ENCODE peak calls at places on chromosomes 5 and 9, in six cellular contexts. H is GM12891, Z is sigmoid colon, Q is transverse colon, A is stomach, M is HCT116. K is an unnamed sample.

GRCh38 chr5:80369521-80369920 is 38.3 kb upstream of the ZFYVE16 start:
- DNase-seq in H (no peak), Z (no peak), Q (no peak), A (no peak), M (no peak), K (no peak)

GRCh38 chr9:107637421-107638420 is 148.2 kb upstream of the KLF4 start:
- DNase-seq in H (no peak), Z (peak; percentile 99), Q (peak; percentile 80), A (peak; percentile 68), M (no peak), K (peak; percentile 85)

GRCh38 chr5:43145071-43145470 is 24.4 kb downstream of the ZNF131 start:
- DNase-seq in H (no peak), Z (no peak), Q (no peak), A (no peak), M (no peak), K (no peak)

GRCh38 chr9:128494108-128494742 is 10.3 kb upstream of the GLE1 start:
- DNase-seq in H (no peak), Z (peak; percentile 74), Q (peak; percentile 58), A (peak; percentile 42), M (no peak), K (no peak)

GRCh38 chr5:173764321-173765029 is 123.7 kb upstream of the CPEB4 start:
- DNase-seq in H (no peak), Z (peak; percentile 91), Q (peak; percentile 61), A (peak; percentile 84), M (peak; percentile 94), K (peak; percentile 86)

GRCh38 chr5:169805527-169805934 is 168.5 kb downstream of the DOCK2 start:
- DNase-seq in H (peak; percentile 30), Z (no peak), Q (no peak), A (no peak), M (no peak), K (no peak)

GRCh38 chr9:136806631-136807201 is 1.0 kb upstream of the RABL6 start:
- DNase-seq in H (peak; percentile 7), Z (peak; percentile 65), Q (peak; percentile 4), A (no peak), M (no peak), K (no peak)

GRCh38 chr5:115296130-115296997 is at the start of gene CCDC112:
- DNase-seq in H (peak; percentile 75), Z (peak; percentile 89), Q (peak; percentile 90), A (peak; percentile 87), M (peak; percentile 69), K (peak; percentile 85)

GRCh38 chr5:32390819-32391591 is 53.5 kb downstream of the ZFR start:
- DNase-seq in H (no peak), Z (no peak), Q (no peak), A (no peak), M (peak; percentile 7), K (no peak)

GRCh38 chr5:54792611-54793404 is 192.6 kb downstream of the ESM1 start:
- DNase-seq in H (no peak), Z (no peak), Q (no peak), A (peak; percentile 58), M (no peak), K (peak; percentile 56)

GRCh38 chr5:74864823-74865222 is 1.4 kb downstream of the FAM169A start:
- DNase-seq in H (no peak), Z (no peak), Q (no peak), A (no peak), M (no peak), K (no peak)

GRCh38 chr9:36831381-36832231 is 202.5 kb downstream of the PAX5 start:
- DNase-seq in H (no peak), Z (no peak), Q (no peak), A (no peak), M (no peak), K (no peak)

GRCh38 chr5:103307470-103307869 is 48.9 kb downstream of the MACIR start:
- DNase-seq in H (no peak), Z (no peak), Q (no peak), A (no peak), M (no peak), K (no peak)

GRCh38 chr9:112754578-112754977 is 4.0 kb downstream of the SNX30 start:
- DNase-seq in H (no peak), Z (no peak), Q (no peak), A (no peak), M (peak; percentile 49), K (no peak)

GRCh38 chr5:178542455-178542854 is 47.7 kb downstream of the COL23A1 start:
- DNase-seq in H (no peak), Z (no peak), Q (no peak), A (no peak), M (no peak), K (no peak)

GRCh38 chr5:108093186-108093585 is 288.7 kb downstream of the FBXL17 start:
- DNase-seq in H (no peak), Z (no peak), Q (no peak), A (no peak), M (peak; percentile 6), K (no peak)

GRCh38 chr5:172772112-172772906 is 1.3 kb upstream of the DUSP1 start:
- DNase-seq in H (peak; percentile 68), Z (peak; percentile 98), Q (peak; percentile 95), A (peak; percentile 95), M (no peak), K (peak; percentile 93)

GRCh38 chr9:35306281-35306680 is 144.5 kb downstream of the UNC13B start:
- DNase-seq in H (no peak), Z (no peak), Q (no peak), A (no peak), M (no peak), K (no peak)

GRCh38 chr5:159441441-159441840 is 111.2 kb upstream of the IL12B start:
- DNase-seq in H (no peak), Z (no peak), Q (no peak), A (no peak), M (peak; percentile 15), K (no peak)

GRCh38 chr5:169706758-169707450 is 69.8 kb downstream of the DOCK2 start:
- DNase-seq in H (no peak), Z (no peak), Q (no peak), A (no peak), M (no peak), K (no peak)

GRCh38 chr5:61933787-61934626 is 372.0 kb upstream of the KIF2A start:
- DNase-seq in H (no peak), Z (no peak), Q (peak; percentile 58), A (peak; percentile 58), M (peak; percentile 34), K (no peak)

GRCh38 chr5:107376546-107377276 is 294.0 kb downstream of the EFNA5 start:
- DNase-seq in H (no peak), Z (no peak), Q (no peak), A (no peak), M (no peak), K (no peak)

GRCh38 chr5:38853753-38854470 is 8.1 kb downstream of the OSMR start:
- DNase-seq in H (no peak), Z (no peak), Q (no peak), A (no peak), M (peak; percentile 51), K (no peak)

GRCh38 chr9:36499156-36499886 is 73.4 kb upstream of the MELK start:
- DNase-seq in H (no peak), Z (no peak), Q (no peak), A (no peak), M (no peak), K (no peak)

GRCh38 chr5:145484195-145484594 is 350.9 kb downstream of the PRELID2 start:
- DNase-seq in H (no peak), Z (no peak), Q (no peak), A (no peak), M (peak; percentile 78), K (no peak)

DNA sequence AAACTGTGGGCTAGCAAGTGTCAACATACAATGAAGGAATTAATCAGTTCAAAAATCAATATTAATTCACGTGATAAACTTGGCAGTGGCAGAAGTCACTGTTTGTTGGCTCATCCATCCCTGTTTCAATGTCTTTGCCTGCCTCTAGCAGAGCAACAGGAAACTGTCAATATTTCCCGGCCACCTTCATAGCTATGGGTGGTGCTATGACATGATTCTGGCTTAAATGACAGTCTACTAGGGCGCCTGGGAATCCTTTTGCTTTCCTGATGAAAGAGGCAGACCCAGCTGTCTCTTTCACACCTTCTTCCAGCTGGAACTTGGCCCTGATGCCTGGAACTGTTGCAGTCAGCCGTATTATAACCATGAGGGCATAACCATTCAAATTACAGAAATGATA is 72.1 kb upstream of the DNAH5 start:
- DNase-seq in H (no peak), Z (no peak), Q (no peak), A (no peak), M (no peak), K (no peak)
- TF ChIP-seq POLR2A in H (no peak), Z (no peak), Q (no peak), A (no peak), M (no peak), K (no peak)

GRCh38 chr9:70924380-70924779 is 197.0 kb downstream of the TRPM3 start:
- DNase-seq in H (no peak), Z (no peak), Q (no peak), A (no peak), M (no peak), K (no peak)

GRCh38 chr9:70923941-70924340 is 197.5 kb downstream of the TRPM3 start:
- DNase-seq in H (no peak), Z (no peak), Q (no peak), A (no peak), M (no peak), K (no peak)

GRCh38 chr9:70921126-70921525 is 200.3 kb downstream of the TRPM3 start:
- DNase-seq in H (no peak), Z (no peak), Q (no peak), A (no peak), M (no peak), K (no peak)

DNA sequence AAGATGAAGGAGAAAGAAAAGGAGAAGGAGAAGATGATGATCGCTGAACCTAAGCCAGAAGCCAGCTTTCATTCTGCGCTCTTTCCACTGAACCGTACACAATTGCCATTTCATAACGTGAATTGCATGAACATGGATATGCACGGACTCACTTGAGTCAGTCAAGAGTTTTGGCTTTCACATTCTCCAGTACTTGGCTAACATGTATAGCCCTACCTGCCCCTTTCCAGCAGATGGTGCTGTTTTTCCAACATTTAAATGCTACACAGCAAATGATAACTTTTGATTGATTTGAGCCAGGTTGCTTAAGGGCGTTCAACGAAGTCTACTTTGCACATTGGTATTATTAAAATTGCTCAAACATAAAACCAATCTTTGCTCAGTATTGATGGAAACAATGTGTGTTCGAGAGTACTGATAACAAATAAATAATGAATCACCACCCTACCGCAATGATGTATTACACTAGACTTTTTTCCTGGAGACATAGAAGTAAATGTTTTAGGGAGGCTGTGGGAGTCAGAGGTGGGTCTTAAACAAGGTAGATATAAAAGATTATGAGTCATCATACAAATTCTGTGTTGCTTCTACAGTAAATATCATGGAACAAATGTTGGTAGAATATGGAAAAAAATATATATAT is 196.4 kb downstream of the TRPM3 start:
- DNase-seq in H (peak; percentile 8), Z (no peak), Q (peak; percentile 27), A (peak; percentile 40), M (peak; percentile 48), K (no peak)
- TF ChIP-seq POLR2AphosphoS5 in H (no peak), Z (no peak), Q (no peak), A (peak; percentile 38), M (no peak), K (no peak)

GRCh38 chr5:179699640-179700298 is 1.0 kb downstream of the CANX start:
- DNase-seq in H (no peak), Z (no peak), Q (peak; percentile 27), A (no peak), M (no peak), K (no peak)
- TF ChIP-seq POLR2A in H (peak; percentile 76), Z (no peak), Q (no peak), A (no peak), M (no peak), K (no peak)

DNA sequence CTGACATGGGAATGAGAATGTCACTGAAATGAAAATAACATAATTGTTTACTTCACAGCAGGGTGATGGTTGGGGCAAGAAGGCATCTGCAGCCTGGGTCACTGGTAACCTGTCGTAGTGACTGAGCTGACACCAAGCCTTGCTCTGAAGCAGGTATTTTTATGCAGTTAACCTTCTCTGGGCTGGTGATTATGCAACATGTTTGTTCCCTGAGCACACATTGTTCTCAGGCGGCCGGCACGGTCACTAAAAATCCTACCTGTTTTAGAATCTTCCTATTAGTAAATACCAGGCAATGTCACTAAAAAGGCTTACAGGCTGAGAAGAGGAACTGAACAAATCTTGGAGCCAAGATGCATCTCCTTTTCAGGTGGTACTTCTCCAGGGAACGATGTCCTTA is 157.8 kb upstream of the NR3C1 start:
- DNase-seq in H (no peak), Z (no peak), Q (no peak), A (peak; percentile 32), M (no peak), K (no peak)
- TF ChIP-seq POLR2AphosphoS5 in H (no peak), Z (no peak), Q (no peak), A (peak; percentile 8), M (no peak), K (no peak)

K was measured in breast epithelium.